ENCODE peak calls at places on chromosomes 1 and 21, in seven cellular contexts. S is SK-N-SH, Y is H1, Q is HCT116, F is GM12878, N is K562, J is HepG2. T is an unnamed sample.

GRCh38 chr1:36894824-36895223 is 139.5 kb downstream of the GRIK3 start:
- DNase-seq in S (no peak), Y (no peak), Q (no peak), F (no peak), N (no peak), J (no peak), T (no peak)

GRCh38 chr1:203776636-203777035 is 11.7 kb downstream of the LAX1 start:
- DNase-seq in S (peak), Y (no peak), Q (no peak), F (no peak), N (no peak), J (no peak), T (no peak)

GRCh38 chr1:109241344-109241743 is 8.0 kb upstream of the CELSR2 start:
- DNase-seq in S (no peak), Y (no peak), Q (no peak), F (no peak), N (peak), J (no peak), T (no peak)

GRCh38 chr1:2180297-2181245 is 14.0 kb downstream of the FAAP20 start:
- DNase-seq in S (no peak), Y (no peak), Q (no peak), F (no peak), N (peak), J (no peak), T (no peak)

GRCh38 chr1:99672500-99673213 is 26.7 kb downstream of the PALMD start:
- DNase-seq in S (no peak), Y (no peak), Q (no peak), F (no peak), N (no peak), J (no peak), T (no peak)

GRCh38 chr1:99964806-99965205 is 5.0 kb upstream of the SLC35A3 start:
- DNase-seq in S (no peak), Y (no peak), Q (no peak), F (no peak), N (no peak), J (peak), T (no peak)

GRCh38 chr1:208219659-208220282 is 24.4 kb downstream of the PLXNA2 start:
- DNase-seq in S (no peak), Y (no peak), Q (no peak), F (no peak), N (peak), J (no peak), T (no peak)

GRCh38 chr1:5586629-5587028 is 405.6 kb downstream of the NPHP4 start:
- DNase-seq in S (no peak), Y (no peak), Q (no peak), F (no peak), N (no peak), J (no peak), T (no peak)

GRCh38 chr1:193221641-193222040 is 35.2 kb upstream of the B3GALT2 start:
- DNase-seq in S (no peak), Y (no peak), Q (no peak), F (no peak), N (no peak), J (no peak), T (no peak)

GRCh38 chr1:177847843-177848242 is 122.0 kb downstream of the SEC16B start:
- DNase-seq in S (no peak), Y (no peak), Q (no peak), F (no peak), N (no peak), J (no peak), T (no peak)

GRCh38 chr21:23811802-23812201 is 1795.5 kb downstream of the MRPL39 start:
- DNase-seq in S (no peak), Y (no peak), Q (no peak), F (no peak), N (no peak), J (no peak), T (no peak)

GRCh38 chr1:92356956-92357355 is 58.1 kb downstream of the RPAP2 start:
- DNase-seq in S (no peak), Y (no peak), Q (no peak), F (no peak), N (no peak), J (no peak), T (no peak)

GRCh38 chr1:94411217-94411616 is 7.0 kb upstream of the ABCD3 start:
- DNase-seq in S (no peak), Y (no peak), Q (no peak), F (peak), N (no peak), J (no peak), T (no peak)

GRCh38 chr1:24970399-24970753 is 40.3 kb upstream of the RUNX3 start:
- DNase-seq in S (no peak), Y (no peak), Q (no peak), F (no peak), N (peak), J (peak), T (no peak)

GRCh38 chr1:117167402-117167801 is 43.3 kb downstream of the VTCN1 start:
- DNase-seq in S (no peak), Y (no peak), Q (no peak), F (no peak), N (no peak), J (no peak), T (no peak)

GRCh38 chr21:46092026-46092764 is 5.7 kb upstream of the COL6A2 start:
- DNase-seq in S (no peak), Y (no peak), Q (no peak), F (no peak), N (no peak), J (no peak), T (no peak)

DNA sequence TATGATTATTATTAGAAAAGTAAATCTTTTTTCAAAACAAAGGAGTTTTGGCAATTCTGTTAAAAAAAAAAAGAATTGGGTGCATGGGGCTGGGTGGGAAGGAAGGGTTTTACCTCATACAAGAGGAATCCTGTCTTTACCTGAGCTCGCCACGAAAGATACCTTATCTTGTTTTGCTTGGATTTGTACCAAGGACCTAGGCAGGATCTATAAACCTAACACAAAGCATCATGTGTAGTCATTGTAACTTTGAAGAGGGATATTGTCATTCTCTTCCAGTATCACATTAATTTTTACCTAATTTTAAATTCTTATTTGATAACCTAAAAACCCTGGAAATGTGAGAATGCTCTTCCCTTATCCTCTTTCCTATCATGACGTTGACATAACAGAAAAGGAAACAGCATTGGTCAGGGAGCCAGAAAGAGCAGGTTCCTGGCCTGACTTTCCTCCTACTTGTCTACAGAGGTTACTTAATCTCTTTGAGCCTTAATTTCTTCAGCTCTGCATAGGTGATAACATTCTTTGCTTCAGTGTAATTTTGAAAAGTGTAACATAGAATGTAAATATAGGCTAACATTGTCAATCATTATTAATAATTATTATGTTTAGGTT is 4.0 kb upstream of the LAMC1 start:
- DNase-seq in S (no peak), Y (no peak), Q (no peak), F (no peak), N (no peak), J (peak), T (no peak)
- TF ChIP-seq YY1 in S (no peak), Y (no peak), Q (no peak), F (no peak), N (no peak), J (no peak), T (no peak)

GRCh38 chr1:201183728-201184127 is 6.9 kb upstream of the IGFN1 start:
- DNase-seq in S (no peak), Y (no peak), Q (no peak), F (no peak), N (no peak), J (no peak), T (no peak)

GRCh38 chr1:201184307-201184706 is 6.3 kb upstream of the IGFN1 start:
- DNase-seq in S (no peak), Y (no peak), Q (no peak), F (no peak), N (no peak), J (no peak), T (no peak)

GRCh38 chr1:201184734-201185453 is 5.7 kb upstream of the IGFN1 start:
- DNase-seq in S (peak), Y (peak), Q (peak), F (no peak), N (peak), J (peak), T (peak)

GRCh38 chr1:201181726-201182125 is 8.9 kb upstream of the IGFN1 start:
- DNase-seq in S (no peak), Y (no peak), Q (no peak), F (no peak), N (no peak), J (no peak), T (no peak)

DNA sequence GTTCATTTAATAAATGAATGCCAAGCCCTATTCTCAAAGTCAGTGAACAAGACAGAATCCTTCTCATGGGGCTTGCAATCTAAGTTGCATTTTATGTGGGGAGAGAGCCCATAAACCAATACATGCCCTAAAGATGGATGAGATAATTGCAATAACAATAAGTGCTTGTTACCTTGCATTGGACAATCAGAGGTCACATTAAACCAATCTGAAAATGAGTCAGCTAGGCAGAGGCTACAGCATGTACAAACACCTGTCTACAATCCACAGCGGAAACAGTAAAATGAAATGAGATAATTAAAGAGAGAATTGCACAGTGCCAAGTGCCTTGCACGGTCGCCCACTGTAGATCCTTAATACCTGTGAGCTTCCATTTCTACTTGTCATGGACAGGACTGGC is 7.4 kb upstream of the IGFN1 start:
- DNase-seq in S (no peak), Y (no peak), Q (no peak), F (no peak), N (no peak), J (no peak), T (no peak)
- TF ChIP-seq YY1 in S (no peak), Y (no peak), Q (no peak), F (no peak), N (no peak), J (no peak), T (no peak)

GRCh38 chr21:27206368-27206982 is 239.6 kb upstream of the ADAMTS5 start:
- DNase-seq in S (no peak), Y (peak), Q (no peak), F (no peak), N (no peak), J (no peak), T (peak)
- TF ChIP-seq YY1 in S (no peak), Y (no peak), Q (no peak), F (no peak), N (no peak), J (no peak), T (no peak)

GRCh38 chr1:18064564-18064963 is 43.0 kb upstream of the IGSF21 start:
- DNase-seq in S (peak), Y (no peak), Q (no peak), F (no peak), N (no peak), J (no peak), T (no peak)

GRCh38 chr1:18058522-18058921 is 49.1 kb upstream of the IGSF21 start:
- DNase-seq in S (no peak), Y (no peak), Q (no peak), F (no peak), N (no peak), J (no peak), T (no peak)

GRCh38 chr1:18059206-18059605 is 48.4 kb upstream of the IGSF21 start:
- DNase-seq in S (no peak), Y (no peak), Q (no peak), F (no peak), N (no peak), J (no peak), T (no peak)

GRCh38 chr1:18060331-18060730 is 47.3 kb upstream of the IGSF21 start:
- DNase-seq in S (no peak), Y (no peak), Q (no peak), F (no peak), N (no peak), J (no peak), T (no peak)

GRCh38 chr1:18062180-18062579 is 45.4 kb upstream of the IGSF21 start:
- DNase-seq in S (no peak), Y (peak), Q (no peak), F (no peak), N (no peak), J (no peak), T (no peak)
- TF ChIP-seq YY1 in S (no peak), Y (no peak), Q (no peak), F (no peak), N (no peak), J (no peak), T (no peak)

GRCh38 chr1:52288286-52288685 is 77.7 kb downstream of the CC2D1B start:
- DNase-seq in S (no peak), Y (no peak), Q (peak), F (no peak), N (no peak), J (no peak), T (no peak)
- TF ChIP-seq YY1 in S (no peak), Y (no peak), Q (no peak), F (no peak), N (no peak), J (no peak), T (no peak)

GRCh38 chr1:213061263-213061662 is 10.2 kb downstream of the RPS6KC1 start:
- DNase-seq in S (no peak), Y (no peak), Q (no peak), F (no peak), N (no peak), J (no peak), T (no peak)

GRCh38 chr1:213057264-213058059 is 6.4 kb downstream of the RPS6KC1 start:
- DNase-seq in S (no peak), Y (no peak), Q (no peak), F (no peak), N (no peak), J (peak), T (no peak)

GRCh38 chr1:213065800-213066199 is 14.8 kb downstream of the RPS6KC1 start:
- DNase-seq in S (no peak), Y (no peak), Q (no peak), F (no peak), N (no peak), J (no peak), T (no peak)

GRCh38 chr1:213055767-213056166 is 4.7 kb downstream of the RPS6KC1 start:
- DNase-seq in S (no peak), Y (no peak), Q (no peak), F (no peak), N (no peak), J (no peak), T (no peak)

DNA sequence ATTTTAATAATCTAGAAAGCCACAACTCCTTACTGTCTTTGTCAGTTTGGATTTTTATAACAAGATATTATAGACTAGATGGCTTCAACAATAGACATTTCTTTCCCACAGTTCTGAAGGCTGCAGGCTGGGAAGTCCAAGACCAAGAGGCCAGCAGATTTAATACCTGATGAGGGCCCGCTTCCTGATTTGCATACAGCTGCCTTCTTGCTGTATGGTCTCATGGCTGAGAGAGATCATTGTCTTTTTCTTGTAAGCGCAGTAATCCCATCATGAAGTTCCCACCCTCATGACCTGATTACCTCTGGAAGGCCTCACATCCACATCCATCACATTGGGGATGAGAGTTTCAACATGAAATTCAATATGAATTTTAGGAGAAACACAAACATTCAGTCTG is 9.8 kb downstream of the RPS6KC1 start:
- DNase-seq in S (no peak), Y (no peak), Q (no peak), F (no peak), N (no peak), J (no peak), T (no peak)
- TF ChIP-seq YY1 in S (no peak), Y (no peak), Q (no peak), F (no peak), N (no peak), J (no peak), T (no peak)

GRCh38 chr1:215188302-215188950 is 105.9 kb downstream of the KCNK2 start:
- DNase-seq in S (no peak), Y (no peak), Q (no peak), F (no peak), N (no peak), J (no peak), T (no peak)

GRCh38 chr1:215198021-215198420 is 115.5 kb downstream of the KCNK2 start:
- DNase-seq in S (no peak), Y (no peak), Q (no peak), F (no peak), N (no peak), J (no peak), T (no peak)

GRCh38 chr1:215192306-215192705 is 109.8 kb downstream of the KCNK2 start:
- DNase-seq in S (no peak), Y (no peak), Q (no peak), F (no peak), N (no peak), J (no peak), T (no peak)
- TF ChIP-seq YY1 in S (no peak), Y (no peak), Q (no peak), F (no peak), N (no peak), J (no peak), T (no peak)

DNA sequence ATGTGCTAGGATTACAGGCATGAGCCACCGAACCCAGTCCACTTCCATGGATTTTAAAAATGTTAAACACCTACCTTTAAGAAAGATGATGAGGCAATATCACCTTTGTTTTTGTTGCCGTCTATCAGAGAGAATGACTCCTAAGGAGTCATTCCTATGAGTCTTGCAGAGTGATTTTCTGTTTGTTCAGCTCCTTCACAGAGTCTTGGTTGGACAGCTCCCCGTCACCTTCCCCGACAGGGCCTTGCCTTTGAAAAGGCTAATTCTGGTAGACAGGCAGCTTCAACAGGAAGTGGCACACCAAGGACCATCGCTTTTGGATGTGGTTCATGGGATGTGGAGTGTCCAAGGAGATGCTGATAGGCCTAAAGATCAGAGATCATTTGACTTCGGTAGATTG is 17.5 kb downstream of the ZBTB18 start:
- DNase-seq in S (no peak), Y (no peak), Q (no peak), F (no peak), N (no peak), J (no peak), T (no peak)
- TF ChIP-seq YY1 in S (no peak), Y (no peak), Q (no peak), F (no peak), N (no peak), J (no peak), T (no peak)

GRCh38 chr1:111704776-111705175 is 34.4 kb downstream of the INKA2 start:
- DNase-seq in S (no peak), Y (no peak), Q (peak), F (no peak), N (peak), J (no peak), T (no peak)

GRCh38 chr1:111705841-111706240 is 33.4 kb downstream of the INKA2 start:
- DNase-seq in S (no peak), Y (no peak), Q (no peak), F (no peak), N (no peak), J (no peak), T (no peak)

GRCh38 chr1:111706921-111707320 is 32.3 kb downstream of the INKA2 start:
- DNase-seq in S (no peak), Y (no peak), Q (no peak), F (no peak), N (no peak), J (no peak), T (no peak)

GRCh38 chr1:111702504-111703050 is 36.6 kb downstream of the INKA2 start:
- DNase-seq in S (no peak), Y (no peak), Q (no peak), F (no peak), N (no peak), J (no peak), T (no peak)

GRCh38 chr1:111704240-111704639 is 35.0 kb downstream of the INKA2 start:
- DNase-seq in S (no peak), Y (no peak), Q (no peak), F (no peak), N (no peak), J (no peak), T (no peak)
- TF ChIP-seq YY1 in S (no peak), Y (no peak), Q (no peak), F (no peak), N (no peak), J (no peak), T (no peak)